ENCODE peak calls at places on chromosomes 1 and 21, in nine cellular contexts. One of them, this sample, is unnamed.

GRCh38 chr21:45401054-45401518 is 3.9 kb upstream of the COL18A1 start:
- DNase-seq in astrocyte of the hippocampus: no peak
- DNase-seq in GM10248: no peak
- DNase-seq in NCI-H446: no peak
- DNase-seq in activated T-cell treated with anti-CD3 and anti-CD28 coated beads, Interleukin-2, amount 50 U/mL, for 72 hours: no peak
- DNase-seq in progenitor cell of endocrine pancreas: no peak
- DNase-seq in GM06990: no peak
- DNase-seq in naive thymus-derived CD4-positive, alpha-beta T cell: no peak
- DNase-seq in MCF 10A: no peak
- DNase-seq in this sample: no peak

GRCh38 chr21:43921602-43921978 is 56.6 kb downstream of the AGPAT3 start:
- DNase-seq in naive thymus-derived CD4-positive, alpha-beta T cell: peak; percentile 61
- DNase-seq in NCI-H446: no peak
- DNase-seq in progenitor cell of endocrine pancreas: no peak
- DNase-seq in GM06990: peak; percentile 46
- DNase-seq in activated T-cell treated with anti-CD3 and anti-CD28 coated beads, Interleukin-2, amount 50 U/mL, for 72 hours: peak; percentile 28
- DNase-seq in astrocyte of the hippocampus: no peak
- DNase-seq in GM10248: peak; percentile 50
- DNase-seq in MCF 10A: no peak
- DNase-seq in this sample: peak; percentile 52

GRCh38 chr1:232508161-232508661 is 121.7 kb downstream of the SIPA1L2 start:
- DNase-seq in MCF 10A: peak; percentile 40
- DNase-seq in progenitor cell of endocrine pancreas: no peak
- DNase-seq in activated T-cell treated with anti-CD3 and anti-CD28 coated beads, Interleukin-2, amount 50 U/mL, for 72 hours: no peak
- DNase-seq in NCI-H446: no peak
- DNase-seq in GM10248: no peak
- DNase-seq in GM06990: no peak
- DNase-seq in naive thymus-derived CD4-positive, alpha-beta T cell: no peak
- DNase-seq in astrocyte of the hippocampus: peak; percentile 73
- DNase-seq in this sample: no peak

GRCh38 chr1:94622757-94623156 is 81.2 kb upstream of the F3 start:
- DNase-seq in naive thymus-derived CD4-positive, alpha-beta T cell: no peak
- DNase-seq in progenitor cell of endocrine pancreas: no peak
- DNase-seq in NCI-H446: no peak
- DNase-seq in astrocyte of the hippocampus: peak; percentile 96
- DNase-seq in GM10248: no peak
- DNase-seq in MCF 10A: peak; percentile 81
- DNase-seq in GM06990: no peak
- DNase-seq in activated T-cell treated with anti-CD3 and anti-CD28 coated beads, Interleukin-2, amount 50 U/mL, for 72 hours: no peak
- DNase-seq in this sample: no peak

GRCh38 chr1:216700779-216701178 is 22.4 kb downstream of the ESRRG start:
- DNase-seq in GM06990: peak; percentile 33
- DNase-seq in astrocyte of the hippocampus: peak; percentile 64
- DNase-seq in activated T-cell treated with anti-CD3 and anti-CD28 coated beads, Interleukin-2, amount 50 U/mL, for 72 hours: no peak
- DNase-seq in NCI-H446: no peak
- DNase-seq in naive thymus-derived CD4-positive, alpha-beta T cell: no peak
- DNase-seq in GM10248: no peak
- DNase-seq in MCF 10A: peak; percentile 40
- DNase-seq in progenitor cell of endocrine pancreas: no peak
- DNase-seq in this sample: no peak

GRCh38 chr21:35408401-35408800 is 359.3 kb upstream of the RUNX1 start:
- DNase-seq in GM10248: no peak
- DNase-seq in progenitor cell of endocrine pancreas: no peak
- DNase-seq in NCI-H446: no peak
- DNase-seq in astrocyte of the hippocampus: no peak
- DNase-seq in naive thymus-derived CD4-positive, alpha-beta T cell: no peak
- DNase-seq in GM06990: no peak
- DNase-seq in MCF 10A: no peak
- DNase-seq in activated T-cell treated with anti-CD3 and anti-CD28 coated beads, Interleukin-2, amount 50 U/mL, for 72 hours: no peak
- DNase-seq in this sample: no peak

GRCh38 chr1:151825204-151825603 is 6.4 kb downstream of the RORC start:
- DNase-seq in activated T-cell treated with anti-CD3 and anti-CD28 coated beads, Interleukin-2, amount 50 U/mL, for 72 hours: no peak
- DNase-seq in NCI-H446: no peak
- DNase-seq in naive thymus-derived CD4-positive, alpha-beta T cell: no peak
- DNase-seq in progenitor cell of endocrine pancreas: no peak
- DNase-seq in astrocyte of the hippocampus: no peak
- DNase-seq in MCF 10A: no peak
- DNase-seq in GM10248: no peak
- DNase-seq in GM06990: no peak
- DNase-seq in this sample: no peak

GRCh38 chr21:45976666-45977335 is 4.8 kb upstream of the COL6A1 start:
- DNase-seq in NCI-H446: no peak
- DNase-seq in GM10248: no peak
- DNase-seq in progenitor cell of endocrine pancreas: no peak
- DNase-seq in astrocyte of the hippocampus: no peak
- DNase-seq in activated T-cell treated with anti-CD3 and anti-CD28 coated beads, Interleukin-2, amount 50 U/mL, for 72 hours: no peak
- DNase-seq in GM06990: no peak
- DNase-seq in MCF 10A: no peak
- DNase-seq in naive thymus-derived CD4-positive, alpha-beta T cell: no peak
- DNase-seq in this sample: no peak

GRCh38 chr1:46903481-46903880 is 37.8 kb downstream of the CYP4A11 start:
- DNase-seq in GM06990: no peak
- DNase-seq in astrocyte of the hippocampus: no peak
- DNase-seq in MCF 10A: no peak
- DNase-seq in GM10248: no peak
- DNase-seq in naive thymus-derived CD4-positive, alpha-beta T cell: no peak
- DNase-seq in NCI-H446: no peak
- DNase-seq in progenitor cell of endocrine pancreas: no peak
- DNase-seq in activated T-cell treated with anti-CD3 and anti-CD28 coated beads, Interleukin-2, amount 50 U/mL, for 72 hours: no peak
- DNase-seq in this sample: no peak

GRCh38 chr1:204260601-204261197 is 46.9 kb upstream of the GOLT1A start:
- DNase-seq in astrocyte of the hippocampus: no peak
- DNase-seq in NCI-H446: no peak
- DNase-seq in activated T-cell treated with anti-CD3 and anti-CD28 coated beads, Interleukin-2, amount 50 U/mL, for 72 hours: no peak
- DNase-seq in progenitor cell of endocrine pancreas: no peak
- DNase-seq in naive thymus-derived CD4-positive, alpha-beta T cell: no peak
- DNase-seq in GM06990: no peak
- DNase-seq in GM10248: no peak
- DNase-seq in MCF 10A: no peak
- DNase-seq in this sample: no peak

GRCh38 chr21:25577765-25578069 is 29.6 kb downstream of the MRPL39 start:
- DNase-seq in astrocyte of the hippocampus: no peak
- DNase-seq in GM10248: no peak
- DNase-seq in GM06990: no peak
- DNase-seq in activated T-cell treated with anti-CD3 and anti-CD28 coated beads, Interleukin-2, amount 50 U/mL, for 72 hours: no peak
- DNase-seq in progenitor cell of endocrine pancreas: no peak
- DNase-seq in NCI-H446: no peak
- DNase-seq in naive thymus-derived CD4-positive, alpha-beta T cell: no peak
- DNase-seq in MCF 10A: no peak
- DNase-seq in this sample: no peak

GRCh38 chr1:71641013-71641412 is 560.2 kb upstream of the ZRANB2 start:
- DNase-seq in astrocyte of the hippocampus: no peak
- DNase-seq in naive thymus-derived CD4-positive, alpha-beta T cell: no peak
- DNase-seq in progenitor cell of endocrine pancreas: no peak
- DNase-seq in GM10248: no peak
- DNase-seq in activated T-cell treated with anti-CD3 and anti-CD28 coated beads, Interleukin-2, amount 50 U/mL, for 72 hours: no peak
- DNase-seq in NCI-H446: no peak
- DNase-seq in MCF 10A: no peak
- DNase-seq in GM06990: no peak
- DNase-seq in this sample: no peak

GRCh38 chr1:115296981-115297380 is 41.1 kb downstream of the NGF start:
- DNase-seq in GM10248: no peak
- DNase-seq in GM06990: peak; percentile 25
- DNase-seq in astrocyte of the hippocampus: peak; percentile 74
- DNase-seq in NCI-H446: no peak
- DNase-seq in activated T-cell treated with anti-CD3 and anti-CD28 coated beads, Interleukin-2, amount 50 U/mL, for 72 hours: no peak
- DNase-seq in MCF 10A: no peak
- DNase-seq in naive thymus-derived CD4-positive, alpha-beta T cell: no peak
- DNase-seq in progenitor cell of endocrine pancreas: no peak
- DNase-seq in this sample: no peak

GRCh38 chr1:36096500-36097412 is 8.1 kb downstream of the ADPRS start:
- DNase-seq in GM10248: no peak
- DNase-seq in GM06990: no peak
- DNase-seq in NCI-H446: no peak
- DNase-seq in activated T-cell treated with anti-CD3 and anti-CD28 coated beads, Interleukin-2, amount 50 U/mL, for 72 hours: no peak
- DNase-seq in MCF 10A: peak; percentile 16
- DNase-seq in astrocyte of the hippocampus: peak; percentile 45
- DNase-seq in progenitor cell of endocrine pancreas: no peak
- DNase-seq in naive thymus-derived CD4-positive, alpha-beta T cell: no peak
- DNase-seq in this sample: no peak

GRCh38 chr1:225933072-225933471 is 7.9 kb downstream of the LEFTY2 start:
- DNase-seq in GM06990: no peak
- DNase-seq in astrocyte of the hippocampus: peak; percentile 34
- DNase-seq in activated T-cell treated with anti-CD3 and anti-CD28 coated beads, Interleukin-2, amount 50 U/mL, for 72 hours: no peak
- DNase-seq in NCI-H446: no peak
- DNase-seq in naive thymus-derived CD4-positive, alpha-beta T cell: no peak
- DNase-seq in GM10248: no peak
- DNase-seq in progenitor cell of endocrine pancreas: no peak
- DNase-seq in MCF 10A: peak; percentile 74
- DNase-seq in this sample: no peak

GRCh38 chr21:45412909-45413581 is 8.1 kb downstream of the COL18A1 start:
- DNase-seq in MCF 10A: no peak
- DNase-seq in progenitor cell of endocrine pancreas: no peak
- DNase-seq in GM06990: no peak
- DNase-seq in naive thymus-derived CD4-positive, alpha-beta T cell: no peak
- DNase-seq in GM10248: no peak
- DNase-seq in astrocyte of the hippocampus: no peak
- DNase-seq in activated T-cell treated with anti-CD3 and anti-CD28 coated beads, Interleukin-2, amount 50 U/mL, for 72 hours: no peak
- DNase-seq in NCI-H446: no peak
- DNase-seq in this sample: no peak

GRCh38 chr1:155471026-155471425 is 91.6 kb downstream of the ASH1L start:
- DNase-seq in naive thymus-derived CD4-positive, alpha-beta T cell: no peak
- DNase-seq in GM10248: no peak
- DNase-seq in activated T-cell treated with anti-CD3 and anti-CD28 coated beads, Interleukin-2, amount 50 U/mL, for 72 hours: no peak
- DNase-seq in astrocyte of the hippocampus: no peak
- DNase-seq in GM06990: no peak
- DNase-seq in NCI-H446: no peak
- DNase-seq in progenitor cell of endocrine pancreas: no peak
- DNase-seq in MCF 10A: no peak
- DNase-seq in this sample: no peak

GRCh38 chr1:96722161-96722908 is 751 bp downstream of the PTBP2 start:
- DNase-seq in progenitor cell of endocrine pancreas: peak; percentile 41
- DNase-seq in NCI-H446: no peak
- DNase-seq in naive thymus-derived CD4-positive, alpha-beta T cell: no peak
- DNase-seq in MCF 10A: peak; percentile 46
- DNase-seq in astrocyte of the hippocampus: peak; percentile 90
- DNase-seq in GM06990: no peak
- DNase-seq in activated T-cell treated with anti-CD3 and anti-CD28 coated beads, Interleukin-2, amount 50 U/mL, for 72 hours: peak; percentile 55
- DNase-seq in GM10248: no peak
- DNase-seq in this sample: no peak

GRCh38 chr1:41739061-41739955 is 179.4 kb downstream of the HIVEP3 start:
- DNase-seq in activated T-cell treated with anti-CD3 and anti-CD28 coated beads, Interleukin-2, amount 50 U/mL, for 72 hours: peak; percentile 89
- DNase-seq in MCF 10A: peak; percentile 63
- DNase-seq in astrocyte of the hippocampus: no peak
- DNase-seq in naive thymus-derived CD4-positive, alpha-beta T cell: peak; percentile 30
- DNase-seq in progenitor cell of endocrine pancreas: no peak
- DNase-seq in GM06990: peak; percentile 84
- DNase-seq in NCI-H446: no peak
- DNase-seq in GM10248: peak; percentile 72
- DNase-seq in this sample: peak; percentile 54

GRCh38 chr1:23772049-23772853 is 6.0 kb upstream of the PITHD1 start:
- DNase-seq in progenitor cell of endocrine pancreas: peak; percentile 79
- DNase-seq in activated T-cell treated with anti-CD3 and anti-CD28 coated beads, Interleukin-2, amount 50 U/mL, for 72 hours: peak; percentile 89
- DNase-seq in GM10248: peak; percentile 77
- DNase-seq in astrocyte of the hippocampus: peak; percentile 89
- DNase-seq in NCI-H446: peak; percentile 85
- DNase-seq in MCF 10A: peak; percentile 86
- DNase-seq in naive thymus-derived CD4-positive, alpha-beta T cell: peak; percentile 74
- DNase-seq in GM06990: no peak
- DNase-seq in this sample: peak; percentile 69

GRCh38 chr1:202210370-202210769 is 16.8 kb downstream of the LGR6 start:
- DNase-seq in activated T-cell treated with anti-CD3 and anti-CD28 coated beads, Interleukin-2, amount 50 U/mL, for 72 hours: no peak
- DNase-seq in astrocyte of the hippocampus: peak; percentile 90
- DNase-seq in MCF 10A: peak; percentile 41
- DNase-seq in naive thymus-derived CD4-positive, alpha-beta T cell: no peak
- DNase-seq in progenitor cell of endocrine pancreas: no peak
- DNase-seq in GM06990: no peak
- DNase-seq in GM10248: no peak
- DNase-seq in NCI-H446: peak; percentile 48
- DNase-seq in this sample: no peak

GRCh38 chr1:234980657-234981396 is 147.8 kb downstream of the TOMM20 start:
- DNase-seq in GM06990: peak; percentile 87
- DNase-seq in astrocyte of the hippocampus: peak; percentile 90
- DNase-seq in GM10248: peak; percentile 71
- DNase-seq in naive thymus-derived CD4-positive, alpha-beta T cell: no peak
- DNase-seq in NCI-H446: no peak
- DNase-seq in activated T-cell treated with anti-CD3 and anti-CD28 coated beads, Interleukin-2, amount 50 U/mL, for 72 hours: peak; percentile 86
- DNase-seq in MCF 10A: peak; percentile 98
- DNase-seq in progenitor cell of endocrine pancreas: no peak
- DNase-seq in this sample: peak; percentile 49

GRCh38 chr21:46081022-46081861 is 16.7 kb upstream of the COL6A2 start:
- DNase-seq in activated T-cell treated with anti-CD3 and anti-CD28 coated beads, Interleukin-2, amount 50 U/mL, for 72 hours: no peak
- DNase-seq in NCI-H446: no peak
- DNase-seq in MCF 10A: no peak
- DNase-seq in GM06990: no peak
- DNase-seq in progenitor cell of endocrine pancreas: peak; percentile 8
- DNase-seq in GM10248: no peak
- DNase-seq in astrocyte of the hippocampus: no peak
- DNase-seq in naive thymus-derived CD4-positive, alpha-beta T cell: no peak
- DNase-seq in this sample: no peak

GRCh38 chr1:203153989-203154821 is 21.4 kb downstream of the MYBPH start:
- DNase-seq in NCI-H446: no peak
- DNase-seq in progenitor cell of endocrine pancreas: no peak
- DNase-seq in GM06990: no peak
- DNase-seq in activated T-cell treated with anti-CD3 and anti-CD28 coated beads, Interleukin-2, amount 50 U/mL, for 72 hours: no peak
- DNase-seq in astrocyte of the hippocampus: no peak
- DNase-seq in MCF 10A: peak; percentile 95
- DNase-seq in naive thymus-derived CD4-positive, alpha-beta T cell: no peak
- DNase-seq in GM10248: no peak
- DNase-seq in this sample: no peak

GRCh38 chr1:177912991-177913390 is 56.9 kb downstream of the SEC16B start:
- DNase-seq in progenitor cell of endocrine pancreas: no peak
- DNase-seq in naive thymus-derived CD4-positive, alpha-beta T cell: no peak
- DNase-seq in NCI-H446: no peak
- DNase-seq in activated T-cell treated with anti-CD3 and anti-CD28 coated beads, Interleukin-2, amount 50 U/mL, for 72 hours: no peak
- DNase-seq in MCF 10A: no peak
- DNase-seq in astrocyte of the hippocampus: no peak
- DNase-seq in GM06990: no peak
- DNase-seq in GM10248: no peak
- DNase-seq in this sample: no peak

GRCh38 chr1:201759194-201759814 is 69.7 kb upstream of the IPO9 start:
- DNase-seq in activated T-cell treated with anti-CD3 and anti-CD28 coated beads, Interleukin-2, amount 50 U/mL, for 72 hours: no peak
- DNase-seq in astrocyte of the hippocampus: peak; percentile 75
- DNase-seq in GM10248: no peak
- DNase-seq in MCF 10A: no peak
- DNase-seq in naive thymus-derived CD4-positive, alpha-beta T cell: no peak
- DNase-seq in GM06990: no peak
- DNase-seq in NCI-H446: peak; percentile 48
- DNase-seq in progenitor cell of endocrine pancreas: no peak
- DNase-seq in this sample: no peak

GRCh38 chr21:30426732-30427131 is 1.0 kb upstream of the KRTAP13-3 start:
- DNase-seq in NCI-H446: no peak
- DNase-seq in activated T-cell treated with anti-CD3 and anti-CD28 coated beads, Interleukin-2, amount 50 U/mL, for 72 hours: no peak
- DNase-seq in astrocyte of the hippocampus: no peak
- DNase-seq in GM10248: no peak
- DNase-seq in naive thymus-derived CD4-positive, alpha-beta T cell: no peak
- DNase-seq in GM06990: no peak
- DNase-seq in progenitor cell of endocrine pancreas: no peak
- DNase-seq in MCF 10A: no peak
- DNase-seq in this sample: no peak

GRCh38 chr1:203206116-203206687 is 19.7 kb upstream of the CHI3L1 start:
- DNase-seq in astrocyte of the hippocampus: peak; percentile 45
- DNase-seq in MCF 10A: no peak
- DNase-seq in GM10248: no peak
- DNase-seq in GM06990: no peak
- DNase-seq in naive thymus-derived CD4-positive, alpha-beta T cell: no peak
- DNase-seq in NCI-H446: no peak
- DNase-seq in activated T-cell treated with anti-CD3 and anti-CD28 coated beads, Interleukin-2, amount 50 U/mL, for 72 hours: no peak
- DNase-seq in progenitor cell of endocrine pancreas: no peak
- DNase-seq in this sample: no peak

GRCh38 chr1:28139033-28139712 is 37.3 kb downstream of the PTAFR start:
- DNase-seq in MCF 10A: peak; percentile 65
- DNase-seq in NCI-H446: no peak
- DNase-seq in progenitor cell of endocrine pancreas: no peak
- DNase-seq in GM10248: no peak
- DNase-seq in activated T-cell treated with anti-CD3 and anti-CD28 coated beads, Interleukin-2, amount 50 U/mL, for 72 hours: peak; percentile 14
- DNase-seq in GM06990: no peak
- DNase-seq in astrocyte of the hippocampus: peak; percentile 10
- DNase-seq in naive thymus-derived CD4-positive, alpha-beta T cell: no peak
- DNase-seq in this sample: no peak

GRCh38 chr1:40038693-40039092 is 1.8 kb upstream of the CAP1 start:
- DNase-seq in GM10248: no peak
- DNase-seq in activated T-cell treated with anti-CD3 and anti-CD28 coated beads, Interleukin-2, amount 50 U/mL, for 72 hours: no peak
- DNase-seq in MCF 10A: no peak
- DNase-seq in astrocyte of the hippocampus: no peak
- DNase-seq in NCI-H446: no peak
- DNase-seq in GM06990: no peak
- DNase-seq in progenitor cell of endocrine pancreas: no peak
- DNase-seq in naive thymus-derived CD4-positive, alpha-beta T cell: no peak
- DNase-seq in this sample: no peak

GRCh38 chr1:165629848-165630628 is 996 bp upstream of the MGST3 start:
- DNase-seq in naive thymus-derived CD4-positive, alpha-beta T cell: no peak
- DNase-seq in activated T-cell treated with anti-CD3 and anti-CD28 coated beads, Interleukin-2, amount 50 U/mL, for 72 hours: no peak
- DNase-seq in NCI-H446: peak; percentile 71
- DNase-seq in MCF 10A: no peak
- DNase-seq in astrocyte of the hippocampus: no peak
- DNase-seq in progenitor cell of endocrine pancreas: peak; percentile 43
- DNase-seq in GM06990: no peak
- DNase-seq in GM10248: no peak
- DNase-seq in this sample: no peak